ENCODE peak calls at places on chromosomes 3 and 15, in eight cellular contexts. One of them, this sample, is unnamed.

GRCh38 chr3:47014036-47014435 is 34.6 kb downstream of the NBEAL2 start:
- DNase-seq in CD8-positive, alpha-beta memory T cell: no peak
- DNase-seq in psoas muscle: no peak
- DNase-seq in IMR-90: no peak
- DNase-seq in neural progenitor cell: no peak
- DNase-seq in esophagus muscularis mucosa: no peak
- DNase-seq in tibial artery: no peak
- DNase-seq in stomach: peak
- DNase-seq in this sample: no peak

GRCh38 chr3:16288664-16289063 is 23.7 kb downstream of the OXNAD1 start:
- DNase-seq in CD8-positive, alpha-beta memory T cell: no peak
- DNase-seq in esophagus muscularis mucosa: no peak
- DNase-seq in IMR-90: no peak
- DNase-seq in psoas muscle: peak
- DNase-seq in stomach: no peak
- DNase-seq in tibial artery: no peak
- DNase-seq in neural progenitor cell: no peak
- DNase-seq in this sample: no peak

GRCh38 chr3:178671261-178672191 is 135.3 kb downstream of the KCNMB2 start:
- DNase-seq in CD8-positive, alpha-beta memory T cell: no peak
- DNase-seq in stomach: no peak
- DNase-seq in IMR-90: peak
- DNase-seq in tibial artery: no peak
- DNase-seq in esophagus muscularis mucosa: no peak
- DNase-seq in neural progenitor cell: no peak
- DNase-seq in psoas muscle: no peak
- DNase-seq in this sample: peak

GRCh38 chr15:88028024-88028423 is 228.5 kb downstream of the NTRK3 start:
- DNase-seq in esophagus muscularis mucosa: no peak
- DNase-seq in neural progenitor cell: no peak
- DNase-seq in IMR-90: no peak
- DNase-seq in tibial artery: no peak
- DNase-seq in CD8-positive, alpha-beta memory T cell: no peak
- DNase-seq in psoas muscle: no peak
- DNase-seq in stomach: no peak
- DNase-seq in this sample: peak

GRCh38 chr15:93803406-93803805 is 428.0 kb upstream of the MCTP2 start:
- DNase-seq in tibial artery: no peak
- DNase-seq in psoas muscle: peak
- DNase-seq in neural progenitor cell: peak
- DNase-seq in CD8-positive, alpha-beta memory T cell: no peak
- DNase-seq in stomach: no peak
- DNase-seq in IMR-90: no peak
- DNase-seq in esophagus muscularis mucosa: no peak
- DNase-seq in this sample: peak

GRCh38 chr3:178393833-178394232 is 142.4 kb upstream of the KCNMB2 start:
- DNase-seq in tibial artery: no peak
- DNase-seq in stomach: no peak
- DNase-seq in neural progenitor cell: no peak
- DNase-seq in psoas muscle: no peak
- DNase-seq in CD8-positive, alpha-beta memory T cell: no peak
- DNase-seq in IMR-90: peak
- DNase-seq in esophagus muscularis mucosa: no peak
- DNase-seq in this sample: no peak

GRCh38 chr15:101142711-101143110 is 109.1 kb downstream of the CHSY1 start:
- DNase-seq in esophagus muscularis mucosa: no peak
- DNase-seq in psoas muscle: no peak
- DNase-seq in CD8-positive, alpha-beta memory T cell: no peak
- DNase-seq in neural progenitor cell: no peak
- DNase-seq in stomach: no peak
- DNase-seq in tibial artery: peak
- DNase-seq in IMR-90: no peak
- DNase-seq in this sample: no peak

GRCh38 chr3:153768559-153769469 is 352.4 kb upstream of the ARHGEF26 start:
- DNase-seq in IMR-90: peak
- DNase-seq in tibial artery: no peak
- DNase-seq in esophagus muscularis mucosa: no peak
- DNase-seq in neural progenitor cell: peak
- DNase-seq in psoas muscle: no peak
- DNase-seq in stomach: no peak
- DNase-seq in CD8-positive, alpha-beta memory T cell: peak
- DNase-seq in this sample: peak

GRCh38 chr3:192835818-192836468 is 81.7 kb downstream of the MB21D2 start:
- DNase-seq in psoas muscle: peak
- DNase-seq in stomach: no peak
- DNase-seq in esophagus muscularis mucosa: no peak
- DNase-seq in neural progenitor cell: no peak
- DNase-seq in IMR-90: peak
- DNase-seq in CD8-positive, alpha-beta memory T cell: no peak
- DNase-seq in tibial artery: no peak
- DNase-seq in this sample: no peak

GRCh38 chr3:172709776-172710708 is 825 bp downstream of the NCEH1 start:
- DNase-seq in esophagus muscularis mucosa: no peak
- DNase-seq in neural progenitor cell: peak
- DNase-seq in psoas muscle: peak
- DNase-seq in tibial artery: peak
- DNase-seq in IMR-90: peak
- DNase-seq in CD8-positive, alpha-beta memory T cell: no peak
- DNase-seq in stomach: peak
- DNase-seq in this sample: peak
- H3K27ac ChIP-seq in esophagus muscularis mucosa: peak
- H3K27ac ChIP-seq in neural progenitor cell: no peak
- H3K27ac ChIP-seq in psoas muscle: peak
- H3K27ac ChIP-seq in tibial artery: peak
- H3K27ac ChIP-seq in IMR-90: peak
- H3K27ac ChIP-seq in CD8-positive, alpha-beta memory T cell: peak
- H3K27ac ChIP-seq in stomach: peak
- H3K27ac ChIP-seq in this sample: no peak

GRCh38 chr15:50051344-50051743 is 67.7 kb downstream of the ATP8B4 start:
- DNase-seq in neural progenitor cell: no peak
- DNase-seq in CD8-positive, alpha-beta memory T cell: no peak
- DNase-seq in stomach: no peak
- DNase-seq in tibial artery: no peak
- DNase-seq in esophagus muscularis mucosa: no peak
- DNase-seq in psoas muscle: no peak
- DNase-seq in IMR-90: no peak
- DNase-seq in this sample: no peak

GRCh38 chr15:50053457-50053856 is 65.6 kb downstream of the ATP8B4 start:
- DNase-seq in IMR-90: no peak
- DNase-seq in tibial artery: no peak
- DNase-seq in stomach: no peak
- DNase-seq in esophagus muscularis mucosa: no peak
- DNase-seq in CD8-positive, alpha-beta memory T cell: no peak
- DNase-seq in psoas muscle: no peak
- DNase-seq in neural progenitor cell: no peak
- DNase-seq in this sample: no peak

GRCh38 chr15:50055333-50056278 is 63.4 kb downstream of the ATP8B4 start:
- DNase-seq in IMR-90: peak
- DNase-seq in tibial artery: no peak
- DNase-seq in stomach: no peak
- DNase-seq in esophagus muscularis mucosa: no peak
- DNase-seq in CD8-positive, alpha-beta memory T cell: no peak
- DNase-seq in neural progenitor cell: no peak
- DNase-seq in psoas muscle: no peak
- DNase-seq in this sample: no peak

GRCh38 chr15:50049871-50050270 is 69.2 kb downstream of the ATP8B4 start:
- DNase-seq in IMR-90: peak
- DNase-seq in tibial artery: no peak
- DNase-seq in esophagus muscularis mucosa: no peak
- DNase-seq in neural progenitor cell: no peak
- DNase-seq in CD8-positive, alpha-beta memory T cell: no peak
- DNase-seq in psoas muscle: no peak
- DNase-seq in stomach: no peak
- DNase-seq in this sample: no peak

DNA sequence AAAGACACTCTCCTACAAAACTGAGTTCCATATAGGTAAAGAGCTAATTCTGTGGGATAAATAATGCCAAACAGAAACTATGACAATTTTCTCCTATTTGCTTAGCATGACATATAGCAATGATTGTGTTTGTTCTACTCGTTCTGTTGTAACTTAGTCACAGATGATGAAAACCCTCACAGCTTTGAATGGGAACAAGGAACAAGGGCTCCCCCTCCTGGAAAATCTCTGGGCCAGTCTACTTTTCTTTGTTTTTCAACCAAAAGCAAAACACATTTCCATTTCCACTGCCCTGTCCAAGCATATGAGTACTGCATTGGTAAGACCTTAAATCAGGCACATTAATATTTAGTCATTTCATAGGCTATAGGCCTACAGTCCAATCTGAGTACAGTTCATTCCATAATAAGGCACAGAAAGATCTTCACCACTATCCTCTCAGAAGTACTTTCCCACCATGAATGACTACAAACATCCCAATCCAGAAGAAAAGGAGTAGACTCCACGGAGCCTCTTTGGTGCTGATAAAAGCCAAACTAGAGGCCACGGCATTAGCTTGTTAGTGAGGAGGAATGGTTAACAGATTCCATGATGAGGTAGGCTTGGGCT is 67.1 kb downstream of the ATP8B4 start:
- DNase-seq in esophagus muscularis mucosa: no peak
- DNase-seq in CD8-positive, alpha-beta memory T cell: no peak
- DNase-seq in stomach: no peak
- DNase-seq in tibial artery: no peak
- DNase-seq in neural progenitor cell: peak
- DNase-seq in IMR-90: peak
- DNase-seq in psoas muscle: no peak
- DNase-seq in this sample: peak
- H3K27ac ChIP-seq in esophagus muscularis mucosa: peak
- H3K27ac ChIP-seq in CD8-positive, alpha-beta memory T cell: no peak
- H3K27ac ChIP-seq in stomach: peak
- H3K27ac ChIP-seq in tibial artery: no peak
- H3K27ac ChIP-seq in neural progenitor cell: no peak
- H3K27ac ChIP-seq in IMR-90: peak
- H3K27ac ChIP-seq in psoas muscle: no peak
- H3K27ac ChIP-seq in this sample: no peak

GRCh38 chr15:96348112-96349027 is 17.9 kb downstream of the NR2F2 start:
- DNase-seq in IMR-90: no peak
- DNase-seq in esophagus muscularis mucosa: no peak
- DNase-seq in stomach: no peak
- DNase-seq in neural progenitor cell: peak
- DNase-seq in psoas muscle: no peak
- DNase-seq in tibial artery: no peak
- DNase-seq in CD8-positive, alpha-beta memory T cell: no peak
- DNase-seq in this sample: no peak

GRCh38 chr15:96350321-96350720 is 19.8 kb downstream of the NR2F2 start:
- DNase-seq in neural progenitor cell: peak
- DNase-seq in tibial artery: no peak
- DNase-seq in IMR-90: no peak
- DNase-seq in psoas muscle: no peak
- DNase-seq in esophagus muscularis mucosa: no peak
- DNase-seq in CD8-positive, alpha-beta memory T cell: no peak
- DNase-seq in stomach: no peak
- DNase-seq in this sample: no peak

GRCh38 chr15:96350884-96351639 is 20.6 kb downstream of the NR2F2 start:
- DNase-seq in IMR-90: no peak
- DNase-seq in neural progenitor cell: no peak
- DNase-seq in esophagus muscularis mucosa: no peak
- DNase-seq in psoas muscle: no peak
- DNase-seq in CD8-positive, alpha-beta memory T cell: no peak
- DNase-seq in tibial artery: no peak
- DNase-seq in stomach: no peak
- DNase-seq in this sample: no peak

GRCh38 chr15:96349933-96350292 is 19.4 kb downstream of the NR2F2 start:
- DNase-seq in CD8-positive, alpha-beta memory T cell: no peak
- DNase-seq in esophagus muscularis mucosa: no peak
- DNase-seq in IMR-90: no peak
- DNase-seq in stomach: no peak
- DNase-seq in psoas muscle: no peak
- DNase-seq in tibial artery: no peak
- DNase-seq in neural progenitor cell: peak
- DNase-seq in this sample: no peak

GRCh38 chr15:96349034-96349932 is 18.8 kb downstream of the NR2F2 start:
- DNase-seq in stomach: no peak
- DNase-seq in CD8-positive, alpha-beta memory T cell: no peak
- DNase-seq in tibial artery: no peak
- DNase-seq in IMR-90: no peak
- DNase-seq in esophagus muscularis mucosa: no peak
- DNase-seq in psoas muscle: no peak
- DNase-seq in neural progenitor cell: peak
- DNase-seq in this sample: no peak
- H3K27ac ChIP-seq in stomach: peak
- H3K27ac ChIP-seq in CD8-positive, alpha-beta memory T cell: no peak
- H3K27ac ChIP-seq in tibial artery: peak
- H3K27ac ChIP-seq in IMR-90: no peak
- H3K27ac ChIP-seq in esophagus muscularis mucosa: peak
- H3K27ac ChIP-seq in psoas muscle: peak
- H3K27ac ChIP-seq in neural progenitor cell: no peak
- H3K27ac ChIP-seq in this sample: no peak

GRCh38 chr3:129560931-129561594 is 18.1 kb downstream of the H1-8 start:
- DNase-seq in IMR-90: peak
- DNase-seq in psoas muscle: peak
- DNase-seq in esophagus muscularis mucosa: no peak
- DNase-seq in neural progenitor cell: no peak
- DNase-seq in stomach: peak
- DNase-seq in tibial artery: peak
- DNase-seq in CD8-positive, alpha-beta memory T cell: no peak
- DNase-seq in this sample: peak

GRCh38 chr3:129563332-129563731 is 20.4 kb downstream of the H1-8 start:
- DNase-seq in esophagus muscularis mucosa: no peak
- DNase-seq in psoas muscle: peak
- DNase-seq in tibial artery: no peak
- DNase-seq in IMR-90: no peak
- DNase-seq in stomach: no peak
- DNase-seq in CD8-positive, alpha-beta memory T cell: no peak
- DNase-seq in neural progenitor cell: no peak
- DNase-seq in this sample: no peak

GRCh38 chr3:129560269-129560787 is 17.4 kb downstream of the H1-8 start:
- DNase-seq in psoas muscle: peak
- DNase-seq in IMR-90: peak
- DNase-seq in CD8-positive, alpha-beta memory T cell: no peak
- DNase-seq in tibial artery: peak
- DNase-seq in esophagus muscularis mucosa: no peak
- DNase-seq in neural progenitor cell: no peak
- DNase-seq in stomach: no peak
- DNase-seq in this sample: peak

GRCh38 chr3:129562803-129563202 is 19.8 kb downstream of the H1-8 start:
- DNase-seq in neural progenitor cell: no peak
- DNase-seq in psoas muscle: peak
- DNase-seq in stomach: no peak
- DNase-seq in tibial artery: no peak
- DNase-seq in IMR-90: no peak
- DNase-seq in CD8-positive, alpha-beta memory T cell: no peak
- DNase-seq in esophagus muscularis mucosa: no peak
- DNase-seq in this sample: no peak

DNA sequence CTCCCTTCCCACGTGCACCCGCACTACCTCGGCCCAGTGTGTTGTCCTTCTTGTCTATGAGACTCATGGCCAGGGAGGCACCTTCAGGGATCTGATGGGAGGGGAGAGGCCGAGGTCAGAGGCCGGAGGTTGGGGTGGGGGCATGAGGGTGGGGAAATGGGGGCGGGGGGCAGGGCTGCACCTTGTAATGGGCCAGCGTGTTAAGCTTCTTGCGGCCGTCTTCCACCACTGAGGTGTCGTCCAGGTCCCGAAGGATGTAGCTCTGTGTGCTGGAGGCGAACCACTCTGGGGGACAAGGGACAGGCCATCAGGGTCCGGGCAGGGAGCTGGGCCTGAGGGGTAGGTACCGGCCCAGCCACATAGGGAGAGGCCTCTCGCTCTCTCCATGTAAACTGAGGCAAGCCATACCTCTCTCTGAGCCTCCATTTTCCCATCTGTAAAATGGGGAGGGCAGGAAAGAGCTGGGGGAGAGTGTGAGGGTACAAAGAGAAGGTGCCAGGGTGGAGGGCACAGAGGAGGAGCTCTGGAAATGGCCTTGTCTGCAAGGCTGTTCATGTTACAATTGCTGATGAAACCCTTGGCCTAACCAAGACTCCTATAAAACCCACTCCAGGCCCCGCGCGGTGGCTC is 18.8 kb downstream of the H1-8 start:
- DNase-seq in esophagus muscularis mucosa: no peak
- DNase-seq in psoas muscle: peak
- DNase-seq in tibial artery: no peak
- DNase-seq in stomach: no peak
- DNase-seq in neural progenitor cell: no peak
- DNase-seq in CD8-positive, alpha-beta memory T cell: no peak
- DNase-seq in IMR-90: no peak
- DNase-seq in this sample: no peak
- H3K27ac ChIP-seq in esophagus muscularis mucosa: peak
- H3K27ac ChIP-seq in psoas muscle: peak
- H3K27ac ChIP-seq in tibial artery: peak
- H3K27ac ChIP-seq in stomach: peak
- H3K27ac ChIP-seq in neural progenitor cell: no peak
- H3K27ac ChIP-seq in CD8-positive, alpha-beta memory T cell: no peak
- H3K27ac ChIP-seq in IMR-90: peak
- H3K27ac ChIP-seq in this sample: peak

This sample was measured in SJCRH30.